ENCODE peak calls at places on chromosomes 13 and 19, in six cellular contexts. One of them, this sample, is unnamed.

GRCh38 chr13:43368003-43368402 is 344.6 kb downstream of the DNAJC15 start:
- DNase-seq in prostate gland: peak; percentile 17
- DNase-seq in BE2C: no peak
- DNase-seq in Panc1: no peak
- DNase-seq in lower lobe of right lung: no peak
- DNase-seq in fibroblast of lung: peak; percentile 30
- DNase-seq in this sample: no peak

GRCh38 chr13:45621950-45622349 is 6.4 kb upstream of the ERICH6B start:
- DNase-seq in prostate gland: no peak
- DNase-seq in BE2C: no peak
- DNase-seq in Panc1: no peak
- DNase-seq in lower lobe of right lung: no peak
- DNase-seq in fibroblast of lung: no peak
- DNase-seq in this sample: no peak

GRCh38 chr13:99663908-99664307 is 162.6 kb downstream of the TM9SF2 start:
- DNase-seq in prostate gland: no peak
- DNase-seq in BE2C: no peak
- DNase-seq in Panc1: no peak
- DNase-seq in lower lobe of right lung: no peak
- DNase-seq in fibroblast of lung: no peak
- DNase-seq in this sample: no peak

GRCh38 chr13:19681517-19681916 is 48.1 kb downstream of the MPHOSPH8 start:
- DNase-seq in prostate gland: no peak
- DNase-seq in BE2C: no peak
- DNase-seq in Panc1: no peak
- DNase-seq in lower lobe of right lung: no peak
- DNase-seq in fibroblast of lung: no peak
- DNase-seq in this sample: peak; percentile 60

GRCh38 chr13:23468811-23469210 is 35.3 kb upstream of the SACS start:
- DNase-seq in prostate gland: no peak
- DNase-seq in BE2C: peak; percentile 66
- DNase-seq in Panc1: no peak
- DNase-seq in lower lobe of right lung: no peak
- DNase-seq in fibroblast of lung: no peak
- DNase-seq in this sample: no peak

GRCh38 chr13:39684531-39685137 is 29.2 kb downstream of the COG6 start:
- DNase-seq in prostate gland: no peak
- DNase-seq in BE2C: no peak
- DNase-seq in Panc1: no peak
- DNase-seq in lower lobe of right lung: no peak
- DNase-seq in fibroblast of lung: peak; percentile 56
- DNase-seq in this sample: peak; percentile 73

GRCh38 chr19:35038623-35039512 is 2.7 kb upstream of the HPN start:
- DNase-seq in prostate gland: no peak
- DNase-seq in BE2C: no peak
- DNase-seq in Panc1: no peak
- DNase-seq in lower lobe of right lung: no peak
- DNase-seq in fibroblast of lung: peak; percentile 7
- DNase-seq in this sample: no peak

GRCh38 chr19:38830039-38830733 is 1.4 kb downstream of the ECH1 start:
- DNase-seq in prostate gland: no peak
- DNase-seq in BE2C: no peak
- DNase-seq in Panc1: no peak
- DNase-seq in lower lobe of right lung: no peak
- DNase-seq in fibroblast of lung: peak; percentile 45
- DNase-seq in this sample: no peak

GRCh38 chr19:16051254-16052025 is 24.9 kb upstream of the TPM4 start:
- DNase-seq in prostate gland: no peak
- DNase-seq in BE2C: peak; percentile 58
- DNase-seq in Panc1: no peak
- DNase-seq in lower lobe of right lung: peak; percentile 20
- DNase-seq in fibroblast of lung: no peak
- DNase-seq in this sample: peak; percentile 58

GRCh38 chr19:1082928-1083816 is 12.0 kb downstream of the POLR2E start:
- DNase-seq in prostate gland: no peak
- DNase-seq in BE2C: no peak
- DNase-seq in Panc1: no peak
- DNase-seq in lower lobe of right lung: no peak
- DNase-seq in fibroblast of lung: no peak
- DNase-seq in this sample: no peak

GRCh38 chr13:111555906-111556305 is 235.5 kb downstream of the TEX29 start:
- DNase-seq in prostate gland: no peak
- DNase-seq in BE2C: no peak
- DNase-seq in Panc1: no peak
- DNase-seq in lower lobe of right lung: no peak
- DNase-seq in fibroblast of lung: no peak
- DNase-seq in this sample: no peak

GRCh38 chr19:49684251-49684982 is 5.0 kb upstream of the ADM5 start:
- DNase-seq in prostate gland: no peak
- DNase-seq in BE2C: peak; percentile 52
- DNase-seq in Panc1: no peak
- DNase-seq in lower lobe of right lung: no peak
- DNase-seq in fibroblast of lung: no peak
- DNase-seq in this sample: peak; percentile 47

GRCh38 chr19:23999821-24000610 is 85.3 kb downstream of the ZNF726 start:
- DNase-seq in prostate gland: no peak
- DNase-seq in BE2C: no peak
- DNase-seq in Panc1: no peak
- DNase-seq in lower lobe of right lung: no peak
- DNase-seq in fibroblast of lung: no peak
- DNase-seq in this sample: no peak

GRCh38 chr19:24000656-24001055 is 86.0 kb downstream of the ZNF726 start:
- DNase-seq in prostate gland: no peak
- DNase-seq in BE2C: no peak
- DNase-seq in Panc1: no peak
- DNase-seq in lower lobe of right lung: no peak
- DNase-seq in fibroblast of lung: no peak
- DNase-seq in this sample: no peak

GRCh38 chr19:23996549-23996948 is 81.9 kb downstream of the ZNF726 start:
- DNase-seq in prostate gland: no peak
- DNase-seq in BE2C: peak; percentile 32
- DNase-seq in Panc1: no peak
- DNase-seq in lower lobe of right lung: no peak
- DNase-seq in fibroblast of lung: no peak
- DNase-seq in this sample: peak; percentile 5

GRCh38 chr19:24002256-24002945 is 84.6 kb upstream of the ZNF254 start:
- DNase-seq in prostate gland: no peak
- DNase-seq in BE2C: no peak
- DNase-seq in Panc1: no peak
- DNase-seq in lower lobe of right lung: no peak
- DNase-seq in fibroblast of lung: no peak
- DNase-seq in this sample: no peak

DNA sequence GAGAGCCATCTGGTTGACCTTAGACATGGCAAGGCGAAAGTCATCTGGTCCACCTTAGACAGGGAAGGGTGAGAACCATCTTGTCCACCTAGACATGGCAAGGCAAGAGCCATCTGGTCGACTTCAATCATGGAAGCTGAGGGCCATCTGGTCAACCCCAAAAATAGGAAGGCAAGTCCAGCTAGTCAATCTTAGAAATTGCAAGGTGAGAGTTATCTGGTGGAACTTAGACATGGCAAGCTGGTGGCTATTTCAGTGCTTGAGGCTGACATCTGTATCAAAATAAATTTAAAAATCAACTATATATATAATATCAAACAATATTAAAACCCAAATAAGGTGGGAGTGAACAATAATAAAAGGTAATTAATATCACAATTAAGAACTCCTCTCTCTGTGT is 83.9 kb downstream of the ZNF726 start:
- DNase-seq in prostate gland: no peak
- DNase-seq in BE2C: no peak
- DNase-seq in Panc1: no peak
- DNase-seq in lower lobe of right lung: no peak
- DNase-seq in fibroblast of lung: no peak
- DNase-seq in this sample: no peak
- H3K9me3 ChIP-seq in prostate gland: no peaks in the 10 kb centered on the region
- H3K9me3 ChIP-seq in BE2C: no peaks in the 10 kb centered on the region
- H3K9me3 ChIP-seq in Panc1: no peaks in the 10 kb centered on the region
- H3K9me3 ChIP-seq in lower lobe of right lung: peaks cover 14% of the 10 kb centered on the region
- H3K9me3 ChIP-seq in fibroblast of lung: no peaks in the 10 kb centered on the region
- H3K9me3 ChIP-seq in this sample: peaks cover 42% of the 10 kb centered on the region

GRCh38 chr19:33096005-33096404 is 15.0 kb downstream of the GPATCH1 start:
- DNase-seq in prostate gland: no peak
- DNase-seq in BE2C: no peak
- DNase-seq in Panc1: no peak
- DNase-seq in lower lobe of right lung: no peak
- DNase-seq in fibroblast of lung: no peak
- DNase-seq in this sample: no peak

GRCh38 chr19:33102893-33103292 is 21.9 kb downstream of the GPATCH1 start:
- DNase-seq in prostate gland: no peak
- DNase-seq in BE2C: no peak
- DNase-seq in Panc1: no peak
- DNase-seq in lower lobe of right lung: no peak
- DNase-seq in fibroblast of lung: no peak
- DNase-seq in this sample: no peak

GRCh38 chr19:33098023-33098652 is 17.2 kb downstream of the GPATCH1 start:
- DNase-seq in prostate gland: no peak
- DNase-seq in BE2C: no peak
- DNase-seq in Panc1: peak; percentile 95
- DNase-seq in lower lobe of right lung: no peak
- DNase-seq in fibroblast of lung: no peak
- DNase-seq in this sample: no peak

DNA sequence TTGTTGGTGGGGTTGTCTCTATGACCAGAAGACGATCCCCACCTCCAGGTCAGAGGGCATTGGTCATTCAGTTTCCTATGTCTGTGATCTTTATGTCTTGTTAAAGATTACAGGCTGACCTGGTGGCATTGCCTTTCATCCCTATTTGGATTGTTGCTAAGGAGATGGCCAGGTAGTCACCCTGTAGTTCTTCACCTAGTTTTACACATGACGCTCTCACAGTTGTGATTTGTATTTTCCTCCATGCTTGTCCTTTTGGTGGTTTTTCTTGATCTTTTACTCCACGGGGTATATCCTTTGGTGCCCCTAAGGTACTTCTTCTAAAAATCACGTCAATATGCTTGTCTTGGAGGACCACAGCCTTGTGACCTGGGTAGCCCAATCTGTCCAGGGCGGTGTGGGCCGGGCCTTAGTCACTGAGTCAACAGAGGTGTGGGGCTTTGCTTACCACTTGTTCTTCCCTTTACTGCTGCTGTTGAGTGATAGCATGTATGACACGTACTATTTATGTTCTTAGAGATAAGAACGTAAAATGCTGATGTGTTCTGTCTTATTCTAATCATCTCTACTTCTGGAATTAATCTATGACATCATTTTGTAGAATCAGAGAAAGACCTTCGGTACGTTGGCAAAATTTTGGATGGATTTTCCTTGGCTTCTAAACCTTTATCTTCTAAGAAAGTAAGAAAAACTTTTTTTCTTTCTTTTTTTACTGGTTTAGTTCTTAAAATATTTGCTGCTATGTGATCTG is 20.1 kb downstream of the GPATCH1 start:
- DNase-seq in prostate gland: no peak
- DNase-seq in BE2C: no peak
- DNase-seq in Panc1: peak; percentile 47
- DNase-seq in lower lobe of right lung: no peak
- DNase-seq in fibroblast of lung: no peak
- DNase-seq in this sample: no peak
- H3K36me3 ChIP-seq in prostate gland: peaks cover 9% of the 10 kb centered on the region
- H3K36me3 ChIP-seq in BE2C: peaks cover 27% of the 10 kb centered on the region
- H3K36me3 ChIP-seq in Panc1: peaks cover 35% of the 10 kb centered on the region
- H3K36me3 ChIP-seq in lower lobe of right lung: peaks cover 94% of the 10 kb centered on the region
- H3K36me3 ChIP-seq in fibroblast of lung: peaks cover 15% of the 10 kb centered on the region
- H3K36me3 ChIP-seq in this sample: peaks cover 28% of the 10 kb centered on the region

GRCh38 chr13:48069573-48069972 is 25.3 kb downstream of the MED4 start:
- DNase-seq in prostate gland: no peak
- DNase-seq in BE2C: no peak
- DNase-seq in Panc1: no peak
- DNase-seq in lower lobe of right lung: no peak
- DNase-seq in fibroblast of lung: no peak
- DNase-seq in this sample: no peak

GRCh38 chr13:48072787-48073186 is 22.1 kb downstream of the MED4 start:
- DNase-seq in prostate gland: no peak
- DNase-seq in BE2C: no peak
- DNase-seq in Panc1: no peak
- DNase-seq in lower lobe of right lung: no peak
- DNase-seq in fibroblast of lung: no peak
- DNase-seq in this sample: no peak

GRCh38 chr13:48072304-48072703 is 22.6 kb downstream of the MED4 start:
- DNase-seq in prostate gland: no peak
- DNase-seq in BE2C: no peak
- DNase-seq in Panc1: no peak
- DNase-seq in lower lobe of right lung: no peak
- DNase-seq in fibroblast of lung: no peak
- DNase-seq in this sample: peak; percentile 25

GRCh38 chr13:48068952-48069351 is 26.0 kb downstream of the MED4 start:
- DNase-seq in prostate gland: no peak
- DNase-seq in BE2C: no peak
- DNase-seq in Panc1: no peak
- DNase-seq in lower lobe of right lung: no peak
- DNase-seq in fibroblast of lung: peak; percentile 3
- DNase-seq in this sample: no peak

DNA sequence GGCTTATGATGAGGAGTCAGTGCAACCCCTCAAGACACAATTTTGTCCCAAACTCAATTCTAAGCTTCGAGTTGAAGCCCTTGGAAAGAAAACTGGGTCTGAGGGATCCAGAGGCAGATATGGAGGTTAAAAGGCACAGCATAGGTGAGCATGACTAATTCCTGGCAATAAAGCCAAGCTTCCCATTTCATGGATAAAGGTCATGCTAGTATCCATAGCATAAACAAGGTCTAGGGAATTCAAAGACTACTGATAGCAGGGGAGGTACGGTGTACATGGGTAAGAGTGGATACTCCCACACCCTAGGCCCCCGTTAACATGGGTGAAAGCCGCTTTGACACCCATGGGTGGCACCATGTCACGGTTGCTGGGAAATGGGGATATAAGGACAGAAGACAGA is 24.0 kb downstream of the MED4 start:
- DNase-seq in prostate gland: no peak
- DNase-seq in BE2C: no peak
- DNase-seq in Panc1: no peak
- DNase-seq in lower lobe of right lung: no peak
- DNase-seq in fibroblast of lung: no peak
- DNase-seq in this sample: no peak
- H3K9me3 ChIP-seq in prostate gland: no peaks in the 10 kb centered on the region
- H3K9me3 ChIP-seq in BE2C: peaks cover 3% of the 10 kb centered on the region
- H3K9me3 ChIP-seq in Panc1: peaks cover 13% of the 10 kb centered on the region
- H3K9me3 ChIP-seq in lower lobe of right lung: peaks cover 29% of the 10 kb centered on the region
- H3K9me3 ChIP-seq in fibroblast of lung: no peaks in the 10 kb centered on the region
- H3K9me3 ChIP-seq in this sample: peaks cover 37% of the 10 kb centered on the region

GRCh38 chr13:95603887-95604533 is 40.5 kb downstream of the DZIP1 start:
- DNase-seq in prostate gland: peak; percentile 65
- DNase-seq in BE2C: no peak
- DNase-seq in Panc1: no peak
- DNase-seq in lower lobe of right lung: no peak
- DNase-seq in fibroblast of lung: peak; percentile 80
- DNase-seq in this sample: no peak

GRCh38 chr13:95607363-95607762 is 37.1 kb downstream of the DZIP1 start:
- DNase-seq in prostate gland: no peak
- DNase-seq in BE2C: no peak
- DNase-seq in Panc1: no peak
- DNase-seq in lower lobe of right lung: no peak
- DNase-seq in fibroblast of lung: peak; percentile 80
- DNase-seq in this sample: no peak

GRCh38 chr13:95608640-95609280 is 35.7 kb downstream of the DZIP1 start:
- DNase-seq in prostate gland: no peak
- DNase-seq in BE2C: no peak
- DNase-seq in Panc1: no peak
- DNase-seq in lower lobe of right lung: no peak
- DNase-seq in fibroblast of lung: peak; percentile 15
- DNase-seq in this sample: no peak

GRCh38 chr13:95604534-95604915 is 40.0 kb downstream of the DZIP1 start:
- DNase-seq in prostate gland: no peak
- DNase-seq in BE2C: no peak
- DNase-seq in Panc1: no peak
- DNase-seq in lower lobe of right lung: no peak
- DNase-seq in fibroblast of lung: peak; percentile 56
- DNase-seq in this sample: no peak

GRCh38 chr13:95605426-95606125 is 38.9 kb downstream of the DZIP1 start:
- DNase-seq in prostate gland: no peak
- DNase-seq in BE2C: no peak
- DNase-seq in Panc1: no peak
- DNase-seq in lower lobe of right lung: no peak
- DNase-seq in fibroblast of lung: no peak
- DNase-seq in this sample: no peak
- H3K36me3 ChIP-seq in prostate gland: no peaks in the 10 kb centered on the region
- H3K36me3 ChIP-seq in BE2C: peaks cover 63% of the 10 kb centered on the region
- H3K36me3 ChIP-seq in Panc1: no peaks in the 10 kb centered on the region
- H3K36me3 ChIP-seq in lower lobe of right lung: no peaks in the 10 kb centered on the region
- H3K36me3 ChIP-seq in fibroblast of lung: peaks cover 8% of the 10 kb centered on the region
- H3K36me3 ChIP-seq in this sample: no peaks in the 10 kb centered on the region